ENCODE peak calls at places on chromosomes 12 and 14, in four cellular contexts. K is upper lobe of right lung, Q is coronary artery, V is lung. H is an unnamed sample.

GRCh38 chr12:121804417-121805111 is 755 bp downstream of the SETD1B start:
- DNase-seq in K (no peak), Q (no peak), V (peak), H (peak)

GRCh38 chr14:35932659-35933159 is 106.6 kb downstream of the BRMS1L start:
- DNase-seq in K (no peak), Q (no peak), V (no peak), H (no peak)

GRCh38 chr12:1502856-1503255 is 91.5 kb downstream of the FBXL14 start:
- DNase-seq in Q (no peak), K (no peak), V (no peak), H (no peak)

GRCh38 chr12:65911321-65911720 is 87.0 kb downstream of the HMGA2 start:
- DNase-seq in Q (no peak), K (no peak), V (no peak), H (peak)

GRCh38 chr14:105460116-105460515 is 14.5 kb upstream of the CRIP2 start:
- DNase-seq in Q (no peak), V (no peak), K (no peak), H (no peak)

GRCh38 chr14:79483472-79483871 is 727.8 kb downstream of the DIO2 start:
- DNase-seq in V (no peak), K (no peak), Q (no peak), H (peak)

GRCh38 chr12:17802657-17803641 is 287.0 kb downstream of the RERGL start:
- DNase-seq in Q (no peak), K (peak), V (no peak), H (no peak)

GRCh38 chr12:6361834-6362233 is 13.5 kb downstream of the SCNN1A start:
- DNase-seq in K (peak), V (no peak), Q (peak), H (peak)

GRCh38 chr14:57464013-57464730 is 29.5 kb downstream of the CCDC198 start:
- DNase-seq in Q (no peak), V (no peak), K (no peak), H (peak)

GRCh38 chr12:118842753-118843335 is 138.5 kb upstream of the SRRM4 start:
- DNase-seq in Q (no peak), V (no peak), K (no peak), H (no peak)

GRCh38 chr12:31228811-31229792 is 96.8 kb downstream of the SINHCAF start:
- DNase-seq in K (no peak), Q (no peak), V (no peak), H (no peak)

GRCh38 chr12:107033758-107034739 is 47.1 kb upstream of the MTERF2 start:
- DNase-seq in K (no peak), Q (no peak), V (no peak), H (no peak)

GRCh38 chr14:71029236-71029781 is 122.0 kb downstream of the PCNX1 start:
- DNase-seq in Q (no peak), V (no peak), K (no peak), H (no peak)

GRCh38 chr14:84225243-84225642 is 1304.7 kb upstream of the FLRT2 start:
- DNase-seq in V (peak), K (no peak), Q (no peak), H (no peak)

GRCh38 chr12:110636516-110636915 is 22.6 kb downstream of the TCTN1 start:
- DNase-seq in Q (no peak), K (no peak), V (no peak), H (no peak)

GRCh38 chr12:54549774-54550451 is 512 bp downstream of the PDE1B start:
- DNase-seq in K (no peak), V (no peak), Q (no peak), H (no peak)

GRCh38 chr14:35533357-35534129 is 421 bp upstream of the INSM2 start:
- DNase-seq in V (peak), Q (no peak), K (peak), H (peak)

GRCh38 chr12:96359328-96359727 is 40.9 kb downstream of the CDK17 start:
- DNase-seq in Q (no peak), V (no peak), K (no peak), H (no peak)

GRCh38 chr12:32661706-32662105 is 17.4 kb upstream of the DNM1L start:
- DNase-seq in K (no peak), Q (no peak), V (no peak), H (no peak)

GRCh38 chr14:60648934-60649814 is at the start of gene SIX1:
- DNase-seq in K (peak), V (peak), Q (peak), H (peak)

GRCh38 chr12:57740656-57741412 is 2.3 kb upstream of the AGAP2 start:
- DNase-seq in V (no peak), Q (no peak), K (no peak), H (no peak)

GRCh38 chr12:123000578-123000977 is 20.1 kb downstream of the ARL6IP4 start:
- DNase-seq in V (no peak), K (no peak), Q (no peak), H (no peak)

GRCh38 chr12:77003244-77003643 is 62.1 kb downstream of the E2F7 start:
- DNase-seq in V (no peak), K (no peak), Q (no peak), H (peak)

GRCh38 chr12:38144049-38144448 is 172.5 kb upstream of the ALG10B start:
- DNase-seq in K (no peak), Q (no peak), V (no peak), H (no peak)

GRCh38 chr12:50981319-50982239 is 29.2 kb downstream of the HIGD1C start:
- DNase-seq in Q (no peak), V (no peak), K (no peak), H (no peak)

GRCh38 chr14:68685419-68686211 is 107.3 kb downstream of the ZFP36L1 start:
- DNase-seq in K (peak), Q (no peak), V (no peak), H (peak)

GRCh38 chr12:28689398-28690175 is 459.5 kb upstream of the FAR2 start:
- DNase-seq in Q (no peak), K (no peak), V (no peak), H (no peak)

GRCh38 chr12:122891661-122892525 is 4.0 kb downstream of the VPS37B start:
- DNase-seq in V (no peak), Q (no peak), K (no peak), H (peak)

GRCh38 chr12:18576104-18576622 is 161.6 kb downstream of the PLCZ1 start:
- DNase-seq in K (no peak), V (no peak), Q (no peak), H (peak)

GRCh38 chr14:79732911-79733310 is 478.4 kb downstream of the DIO2 start:
- DNase-seq in K (no peak), V (no peak), Q (no peak), H (peak)

GRCh38 chr12:113135178-113136127 is at the start of gene RASAL1:
- DNase-seq in Q (no peak), K (no peak), V (no peak), H (no peak)

GRCh38 chr12:66636771-66637170 is 42.1 kb downstream of the GRIP1 start:
- DNase-seq in K (no peak), Q (no peak), V (no peak), H (no peak)

GRCh38 chr12:49415426-49416040 is 48.3 kb downstream of the SPATS2 start:
- DNase-seq in Q (no peak), V (no peak), K (no peak), H (no peak)

GRCh38 chr12:75236206-75236605 is 26.6 kb upstream of the KCNC2 start:
- DNase-seq in K (no peak), Q (no peak), V (no peak), H (no peak)

GRCh38 chr12:79547735-79548347 is 142.9 kb downstream of the PAWR start:
- DNase-seq in K (no peak), V (no peak), Q (no peak), H (peak)

GRCh38 chr12:6112004-6112403 is 12.5 kb downstream of the VWF start:
- DNase-seq in K (no peak), V (no peak), Q (no peak), H (no peak)

GRCh38 chr14:66152269-66152668 is 333.9 kb upstream of the CCDC196 start:
- DNase-seq in Q (no peak), K (no peak), V (no peak), H (no peak)

GRCh38 chr14:94584591-94585280 is 3.5 kb downstream of the SERPINA5 start:
- DNase-seq in K (no peak), V (no peak), Q (no peak), H (no peak)

GRCh38 chr12:56408799-56409417 is 40.3 kb downstream of the TIMELESS start:
- DNase-seq in Q (no peak), K (no peak), V (no peak), H (no peak)
- TF ChIP-seq CTCF in Q (no peak), K (no peak), V (no peak), H (no peak)

GRCh38 chr12:120586216-120586615 is 5.0 kb upstream of the POP5 start:
- DNase-seq in Q (no peak), K (no peak), V (no peak), H (no peak)

GRCh38 chr12:120584343-120585149 is 3.3 kb upstream of the POP5 start:
- DNase-seq in V (peak), Q (no peak), K (peak), H (no peak)

GRCh38 chr12:120580787-120581723 is at the start of gene POP5:
- DNase-seq in K (peak), V (peak), Q (peak), H (peak)

GRCh38 chr12:120581998-120582397 is 796 bp upstream of the POP5 start:
- DNase-seq in V (no peak), K (no peak), Q (no peak), H (no peak)

GRCh38 chr12:120583478-120584030 is 2.4 kb upstream of the POP5 start:
- DNase-seq in K (peak), V (peak), Q (peak), H (peak)
- H3K4me3 ChIP-seq in K (no peak), V (no peak), Q (peak), H (no peak)

GRCh38 chr14:93035917-93036651 is 79.6 kb downstream of the ITPK1 start:
- DNase-seq in K (no peak), V (no peak), Q (no peak), H (peak)

GRCh38 chr14:93035585-93035916 is 80.2 kb downstream of the ITPK1 start:
- DNase-seq in V (no peak), K (no peak), Q (no peak), H (no peak)

GRCh38 chr14:93033983-93034670 is 81.6 kb downstream of the ITPK1 start:
- DNase-seq in K (no peak), Q (no peak), V (no peak), H (no peak)

GRCh38 chr14:93033039-93033982 is 82.4 kb downstream of the ITPK1 start:
- DNase-seq in K (no peak), Q (no peak), V (no peak), H (no peak)

GRCh38 chr14:93034671-93034994 is 81.1 kb downstream of the ITPK1 start:
- DNase-seq in Q (no peak), V (no peak), K (no peak), H (no peak)
- TF ChIP-seq CTCF in Q (no peak), V (no peak), K (no peak), H (no peak)

GRCh38 chr14:78092040-78092439 is 78.1 kb upstream of the NRXN3 start:
- DNase-seq in Q (no peak), V (no peak), K (no peak), H (no peak)
- H3K4me3 ChIP-seq in Q (no peak), V (no peak), K (no peak), H (no peak)

GRCh38 chr12:5064913-5065490 is 21.3 kb downstream of the KCNA5 start:
- DNase-seq in V (no peak), Q (no peak), K (no peak), H (no peak)
- TF ChIP-seq CTCF in V (no peak), Q (no peak), K (no peak), H (no peak)

GRCh38 chr14:30427846-30428245 is 131.1 kb upstream of the G2E3 start:
- DNase-seq in V (no peak), K (no peak), Q (no peak), H (no peak)
- H3K4me3 ChIP-seq in V (no peak), K (no peak), Q (no peak), H (no peak)

DNA sequence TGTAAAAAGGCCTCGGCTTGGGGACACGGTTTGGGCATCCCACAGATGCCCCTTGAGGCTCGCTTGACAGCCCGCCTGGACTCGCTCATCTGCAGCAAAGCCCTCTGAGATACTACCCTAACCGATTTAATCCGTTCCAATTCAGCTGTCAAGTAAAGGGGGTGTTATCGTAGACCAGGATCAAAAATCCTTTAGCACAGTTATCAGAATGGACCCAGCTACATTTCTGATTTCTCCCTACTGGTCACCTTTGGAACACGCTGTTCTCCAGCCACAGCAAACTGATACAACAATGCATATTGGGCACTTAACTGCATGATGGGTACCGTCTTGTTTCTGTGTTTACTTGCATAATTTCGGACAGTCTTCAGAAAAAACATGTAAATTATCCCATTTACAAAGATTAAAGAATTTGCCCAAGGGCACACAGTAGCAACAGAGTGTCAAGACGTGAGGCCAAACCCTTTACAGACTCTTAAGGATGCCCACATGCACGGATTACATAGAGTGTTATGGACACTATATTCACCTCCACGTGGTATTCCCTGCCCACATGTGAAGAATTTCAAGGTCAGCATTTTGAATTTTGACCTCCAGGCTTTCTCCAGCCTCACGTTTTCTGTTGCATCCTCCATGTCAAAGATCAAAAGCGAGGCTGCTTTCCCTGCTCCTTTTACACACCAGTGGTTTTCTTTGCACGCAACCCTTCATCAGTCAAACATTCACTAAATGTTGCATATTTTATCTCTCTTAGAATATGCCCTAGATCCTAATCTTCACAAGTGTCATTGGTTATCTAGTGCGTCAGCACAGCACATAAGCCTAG is 3.2 kb upstream of the DUSP6 start:
- DNase-seq in K (no peak), Q (no peak), V (no peak), H (peak)
- TF ChIP-seq CTCF in K (no peak), Q (peak), V (no peak), H (no peak)

GRCh38 chr12:10215451-10215850 is 2.8 kb downstream of the GABARAPL1 start:
- DNase-seq in V (no peak), Q (no peak), K (no peak), H (no peak)
- H3K4me3 ChIP-seq in V (no peak), Q (peak), K (peak), H (no peak)

DNA sequence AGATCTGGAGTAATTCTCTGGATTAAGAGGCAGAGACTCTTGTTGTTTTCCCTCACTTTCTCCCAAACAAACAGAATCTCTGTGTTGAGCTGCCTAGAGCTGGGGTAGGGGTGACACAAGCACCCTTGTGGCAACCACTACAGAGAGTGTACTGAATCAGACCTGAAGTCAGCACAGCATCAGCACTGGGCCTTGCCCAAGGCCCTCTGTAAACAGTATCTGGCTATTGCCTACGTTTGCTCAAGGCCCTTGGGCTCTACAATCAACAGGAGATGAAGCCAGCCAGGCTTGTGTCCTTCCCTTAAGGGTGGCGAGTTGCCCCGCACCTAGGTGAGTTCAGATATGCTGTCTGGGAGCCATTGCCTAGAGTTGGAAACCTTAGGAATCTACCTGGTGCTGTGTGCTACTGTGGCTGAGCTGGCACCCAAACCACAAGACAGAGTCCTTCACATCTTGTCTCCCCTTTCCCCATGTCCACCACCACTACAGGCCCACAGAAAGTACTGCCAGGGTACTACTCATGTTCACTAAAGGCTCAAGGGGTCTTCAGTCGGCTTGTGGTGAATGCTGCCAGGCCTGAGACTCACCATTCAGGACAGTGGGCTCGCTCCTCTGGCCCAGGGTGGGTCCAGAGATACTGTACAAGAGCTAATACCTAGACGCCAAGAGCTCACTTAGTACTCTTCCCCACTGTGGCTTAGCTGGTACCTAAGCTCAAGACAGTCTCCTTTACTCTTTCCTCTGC is 206.8 kb downstream of the SYNE2 start:
- DNase-seq in V (no peak), K (no peak), Q (no peak), H (no peak)
- TF ChIP-seq CTCF in V (no peak), K (no peak), Q (no peak), H (no peak)